ENCODE peak calls at places on chromosomes 3 and 15, in seven cellular contexts. One of them, this sample, is unnamed.

GRCh38 chr15:97521894-97522293 is 438.6 kb upstream of the ARRDC4 start:
- DNase-seq in T47D: peak
- DNase-seq in GF-D8: no peak
- DNase-seq in NCI-H446: no peak
- DNase-seq in NCI-H748 treated with DMSO at 0.1 percent for 48 hours: no peak
- DNase-seq in body of pancreas: no peak
- DNase-seq in NCI-H1092: no peak
- DNase-seq in this sample: peak

GRCh38 chr3:50807266-50807665 is 132.5 kb downstream of the DOCK3 start:
- DNase-seq in NCI-H446: no peak
- DNase-seq in T47D: no peak
- DNase-seq in body of pancreas: peak
- DNase-seq in GF-D8: no peak
- DNase-seq in NCI-H1092: peak
- DNase-seq in NCI-H748 treated with DMSO at 0.1 percent for 48 hours: no peak
- DNase-seq in this sample: peak

GRCh38 chr3:176293277-176293676 is 904.0 kb downstream of the TBL1XR1 start:
- DNase-seq in body of pancreas: no peak
- DNase-seq in T47D: no peak
- DNase-seq in GF-D8: no peak
- DNase-seq in NCI-H748 treated with DMSO at 0.1 percent for 48 hours: no peak
- DNase-seq in NCI-H446: no peak
- DNase-seq in NCI-H1092: no peak
- DNase-seq in this sample: peak

GRCh38 chr3:116270053-116270452 is 175.2 kb downstream of the LSAMP start:
- DNase-seq in NCI-H1092: no peak
- DNase-seq in GF-D8: no peak
- DNase-seq in NCI-H446: no peak
- DNase-seq in T47D: no peak
- DNase-seq in body of pancreas: no peak
- DNase-seq in NCI-H748 treated with DMSO at 0.1 percent for 48 hours: no peak
- DNase-seq in this sample: no peak

GRCh38 chr3:120369000-120369399 is 19.8 kb upstream of the LRRC58 start:
- DNase-seq in NCI-H748 treated with DMSO at 0.1 percent for 48 hours: no peak
- DNase-seq in NCI-H446: no peak
- DNase-seq in body of pancreas: peak
- DNase-seq in T47D: no peak
- DNase-seq in NCI-H1092: no peak
- DNase-seq in GF-D8: no peak
- DNase-seq in this sample: no peak

GRCh38 chr15:55267401-55268053 is 22.1 kb downstream of the RAB27A start:
- DNase-seq in GF-D8: peak
- DNase-seq in NCI-H446: no peak
- DNase-seq in NCI-H748 treated with DMSO at 0.1 percent for 48 hours: no peak
- DNase-seq in T47D: no peak
- DNase-seq in body of pancreas: peak
- DNase-seq in NCI-H1092: no peak
- DNase-seq in this sample: no peak

GRCh38 chr3:48694610-48695051 is 8.9 kb upstream of the NCKIPSD start:
- DNase-seq in NCI-H1092: no peak
- DNase-seq in body of pancreas: peak
- DNase-seq in NCI-H446: no peak
- DNase-seq in T47D: no peak
- DNase-seq in NCI-H748 treated with DMSO at 0.1 percent for 48 hours: no peak
- DNase-seq in GF-D8: no peak
- DNase-seq in this sample: peak

GRCh38 chr3:126542340-126543241 is 16.1 kb downstream of the C3orf22 start:
- DNase-seq in NCI-H748 treated with DMSO at 0.1 percent for 48 hours: no peak
- DNase-seq in NCI-H446: no peak
- DNase-seq in T47D: no peak
- DNase-seq in NCI-H1092: no peak
- DNase-seq in GF-D8: no peak
- DNase-seq in body of pancreas: no peak
- DNase-seq in this sample: no peak

GRCh38 chr3:114565201-114565600 is 271.4 kb downstream of the TIGIT start:
- DNase-seq in body of pancreas: peak
- DNase-seq in NCI-H1092: no peak
- DNase-seq in NCI-H748 treated with DMSO at 0.1 percent for 48 hours: no peak
- DNase-seq in GF-D8: no peak
- DNase-seq in T47D: no peak
- DNase-seq in NCI-H446: peak
- DNase-seq in this sample: no peak

GRCh38 chr15:68921926-68922325 is 8.4 kb upstream of the SPESP1 start:
- DNase-seq in NCI-H1092: no peak
- DNase-seq in body of pancreas: no peak
- DNase-seq in NCI-H446: no peak
- DNase-seq in T47D: no peak
- DNase-seq in GF-D8: no peak
- DNase-seq in NCI-H748 treated with DMSO at 0.1 percent for 48 hours: no peak
- DNase-seq in this sample: peak

GRCh38 chr15:48400086-48400485 is 68.9 kb downstream of the DUT start:
- DNase-seq in GF-D8: no peak
- DNase-seq in body of pancreas: no peak
- DNase-seq in NCI-H748 treated with DMSO at 0.1 percent for 48 hours: no peak
- DNase-seq in NCI-H446: no peak
- DNase-seq in T47D: no peak
- DNase-seq in NCI-H1092: no peak
- DNase-seq in this sample: no peak

GRCh38 chr3:103672346-103672745 is 1237.5 kb downstream of the ZPLD1 start:
- DNase-seq in NCI-H748 treated with DMSO at 0.1 percent for 48 hours: no peak
- DNase-seq in body of pancreas: no peak
- DNase-seq in NCI-H446: no peak
- DNase-seq in NCI-H1092: no peak
- DNase-seq in T47D: no peak
- DNase-seq in GF-D8: no peak
- DNase-seq in this sample: no peak

GRCh38 chr3:47406762-47407149 is 25.9 kb downstream of the PTPN23 start:
- DNase-seq in GF-D8: no peak
- DNase-seq in NCI-H446: no peak
- DNase-seq in NCI-H1092: no peak
- DNase-seq in NCI-H748 treated with DMSO at 0.1 percent for 48 hours: no peak
- DNase-seq in body of pancreas: no peak
- DNase-seq in T47D: no peak
- DNase-seq in this sample: no peak

GRCh38 chr15:25739687-25740121 is 123.4 kb downstream of the ATP10A start:
- DNase-seq in body of pancreas: no peak
- DNase-seq in GF-D8: no peak
- DNase-seq in NCI-H1092: peak
- DNase-seq in NCI-H748 treated with DMSO at 0.1 percent for 48 hours: peak
- DNase-seq in T47D: peak
- DNase-seq in NCI-H446: no peak
- DNase-seq in this sample: peak

GRCh38 chr3:183490653-183491052 is 62.2 kb upstream of the MCF2L2 start:
- DNase-seq in NCI-H748 treated with DMSO at 0.1 percent for 48 hours: no peak
- DNase-seq in NCI-H446: no peak
- DNase-seq in T47D: no peak
- DNase-seq in body of pancreas: no peak
- DNase-seq in GF-D8: no peak
- DNase-seq in NCI-H1092: peak
- DNase-seq in this sample: no peak

GRCh38 chr15:33701304-33701696 is 267.0 kb upstream of the CHRM5 start:
- DNase-seq in T47D: no peak
- DNase-seq in GF-D8: no peak
- DNase-seq in NCI-H1092: no peak
- DNase-seq in NCI-H748 treated with DMSO at 0.1 percent for 48 hours: no peak
- DNase-seq in NCI-H446: no peak
- DNase-seq in body of pancreas: no peak
- DNase-seq in this sample: no peak

GRCh38 chr3:111285691-111286090 is 214.1 kb downstream of the NECTIN3 start:
- DNase-seq in T47D: no peak
- DNase-seq in NCI-H748 treated with DMSO at 0.1 percent for 48 hours: peak
- DNase-seq in GF-D8: no peak
- DNase-seq in NCI-H1092: no peak
- DNase-seq in body of pancreas: no peak
- DNase-seq in NCI-H446: no peak
- DNase-seq in this sample: peak

GRCh38 chr15:91853968-91854943 is 748 bp downstream of the SLCO3A1 start:
- DNase-seq in NCI-H1092: no peak
- DNase-seq in GF-D8: no peak
- DNase-seq in T47D: peak
- DNase-seq in NCI-H446: no peak
- DNase-seq in body of pancreas: peak
- DNase-seq in NCI-H748 treated with DMSO at 0.1 percent for 48 hours: peak
- DNase-seq in this sample: no peak

GRCh38 chr15:90959894-90960293 is 5.2 kb downstream of the RCCD1 start:
- DNase-seq in T47D: no peak
- DNase-seq in body of pancreas: no peak
- DNase-seq in GF-D8: no peak
- DNase-seq in NCI-H446: peak
- DNase-seq in NCI-H1092: peak
- DNase-seq in NCI-H748 treated with DMSO at 0.1 percent for 48 hours: no peak
- DNase-seq in this sample: peak

GRCh38 chr3:127172670-127173515 is 20.0 kb upstream of the PRR23E start:
- DNase-seq in body of pancreas: no peak
- DNase-seq in GF-D8: no peak
- DNase-seq in NCI-H1092: peak
- DNase-seq in NCI-H446: peak
- DNase-seq in NCI-H748 treated with DMSO at 0.1 percent for 48 hours: peak
- DNase-seq in T47D: no peak
- DNase-seq in this sample: peak

GRCh38 chr3:194884649-194885315 is 199.1 kb downstream of the FAM43A start:
- DNase-seq in body of pancreas: no peak
- DNase-seq in NCI-H446: no peak
- DNase-seq in GF-D8: no peak
- DNase-seq in NCI-H1092: no peak
- DNase-seq in T47D: no peak
- DNase-seq in NCI-H748 treated with DMSO at 0.1 percent for 48 hours: no peak
- DNase-seq in this sample: no peak

GRCh38 chr15:76998661-76999285 is 3.8 kb downstream of the PSTPIP1 start:
- DNase-seq in NCI-H748 treated with DMSO at 0.1 percent for 48 hours: no peak
- DNase-seq in body of pancreas: no peak
- DNase-seq in NCI-H1092: no peak
- DNase-seq in NCI-H446: no peak
- DNase-seq in T47D: no peak
- DNase-seq in GF-D8: no peak
- DNase-seq in this sample: no peak

GRCh38 chr3:49718419-49719213 is 868 bp downstream of the AMIGO3 start:
- DNase-seq in NCI-H446: no peak
- DNase-seq in GF-D8: no peak
- DNase-seq in NCI-H748 treated with DMSO at 0.1 percent for 48 hours: no peak
- DNase-seq in T47D: no peak
- DNase-seq in body of pancreas: no peak
- DNase-seq in NCI-H1092: no peak
- DNase-seq in this sample: no peak

GRCh38 chr3:109118584-109118983 is 650 bp upstream of the MORC1 start:
- DNase-seq in NCI-H748 treated with DMSO at 0.1 percent for 48 hours: no peak
- DNase-seq in T47D: no peak
- DNase-seq in NCI-H1092: no peak
- DNase-seq in body of pancreas: peak
- DNase-seq in NCI-H446: no peak
- DNase-seq in GF-D8: no peak
- DNase-seq in this sample: no peak

GRCh38 chr3:38108649-38109579 is 28.0 kb downstream of the ACAA1 start:
- DNase-seq in NCI-H446: no peak
- DNase-seq in body of pancreas: no peak
- DNase-seq in GF-D8: peak
- DNase-seq in NCI-H1092: no peak
- DNase-seq in T47D: no peak
- DNase-seq in NCI-H748 treated with DMSO at 0.1 percent for 48 hours: no peak
- DNase-seq in this sample: no peak

GRCh38 chr3:188673509-188674239 is 498.1 kb upstream of the TPRG1 start:
- DNase-seq in NCI-H748 treated with DMSO at 0.1 percent for 48 hours: no peak
- DNase-seq in NCI-H1092: no peak
- DNase-seq in GF-D8: no peak
- DNase-seq in body of pancreas: no peak
- DNase-seq in T47D: no peak
- DNase-seq in NCI-H446: no peak
- DNase-seq in this sample: peak

GRCh38 chr15:59222106-59222505 is 15.5 kb downstream of the LDHAL6B start:
- DNase-seq in NCI-H446: no peak
- DNase-seq in T47D: no peak
- DNase-seq in GF-D8: no peak
- DNase-seq in body of pancreas: no peak
- DNase-seq in NCI-H1092: no peak
- DNase-seq in NCI-H748 treated with DMSO at 0.1 percent for 48 hours: no peak
- DNase-seq in this sample: peak

GRCh38 chr15:41559489-41560177 is 621 bp downstream of the TYRO3 start:
- DNase-seq in NCI-H446: peak
- DNase-seq in T47D: peak
- DNase-seq in body of pancreas: peak
- DNase-seq in NCI-H1092: no peak
- DNase-seq in NCI-H748 treated with DMSO at 0.1 percent for 48 hours: no peak
- DNase-seq in GF-D8: no peak
- DNase-seq in this sample: no peak

GRCh38 chr15:66821307-66821706 is 119.3 kb downstream of the SMAD6 start:
- DNase-seq in T47D: no peak
- DNase-seq in body of pancreas: no peak
- DNase-seq in NCI-H1092: no peak
- DNase-seq in NCI-H748 treated with DMSO at 0.1 percent for 48 hours: no peak
- DNase-seq in GF-D8: no peak
- DNase-seq in NCI-H446: no peak
- DNase-seq in this sample: no peak

GRCh38 chr3:151557068-151557467 is 96.2 kb upstream of the IGSF10 start:
- DNase-seq in NCI-H446: no peak
- DNase-seq in GF-D8: no peak
- DNase-seq in NCI-H748 treated with DMSO at 0.1 percent for 48 hours: no peak
- DNase-seq in T47D: no peak
- DNase-seq in NCI-H1092: no peak
- DNase-seq in body of pancreas: no peak
- DNase-seq in this sample: no peak

GRCh38 chr3:136787226-136787793 is 31.6 kb upstream of the SLC35G2 start:
- DNase-seq in T47D: no peak
- DNase-seq in NCI-H748 treated with DMSO at 0.1 percent for 48 hours: no peak
- DNase-seq in NCI-H446: no peak
- DNase-seq in GF-D8: no peak
- DNase-seq in body of pancreas: peak
- DNase-seq in NCI-H1092: no peak
- DNase-seq in this sample: peak

GRCh38 chr3:11711826-11712225 is 68.1 kb upstream of the VGLL4 start:
- DNase-seq in T47D: no peak
- DNase-seq in body of pancreas: no peak
- DNase-seq in NCI-H748 treated with DMSO at 0.1 percent for 48 hours: no peak
- DNase-seq in GF-D8: no peak
- DNase-seq in NCI-H1092: no peak
- DNase-seq in NCI-H446: peak
- DNase-seq in this sample: no peak

GRCh38 chr15:62601779-62602540 is 436.9 kb upstream of the C2CD4B start:
- DNase-seq in NCI-H748 treated with DMSO at 0.1 percent for 48 hours: no peak
- DNase-seq in NCI-H1092: no peak
- DNase-seq in T47D: no peak
- DNase-seq in NCI-H446: no peak
- DNase-seq in GF-D8: no peak
- DNase-seq in body of pancreas: no peak
- DNase-seq in this sample: peak

GRCh38 chr3:127720985-127721384 is 48.2 kb downstream of the ABTB1 start:
- DNase-seq in NCI-H446: peak
- DNase-seq in body of pancreas: no peak
- DNase-seq in GF-D8: no peak
- DNase-seq in T47D: no peak
- DNase-seq in NCI-H1092: peak
- DNase-seq in NCI-H748 treated with DMSO at 0.1 percent for 48 hours: no peak
- DNase-seq in this sample: no peak

This sample was measured in LHCN-M2.